ENCODE peak calls at places on chromosomes 11 and 22, in ten cellular contexts. S is fibroblast of the aortic adventitia; R is fibroblast of pulmonary artery; V is Kasumi-1; H is stimulated activated CD4-positive, alpha-beta T cell treated with anti-CD3 and anti-CD28 coated beads, Interleukin-2, amount 100 ng/mL, for 48 hours; M is activated gamma-delta T cell; Z is uterus; J is LoVo; X is NB4; C is EL. U is an unnamed sample.

GRCh38 chr11:125075900-125076317 is 12.8 kb downstream of the SLC37A2 start:
- DNase-seq in X (no peak), J (no peak), Z (no peak), H (no peak), R (peak), C (no peak), S (no peak), V (no peak), M (no peak), U (no peak)

GRCh38 chr11:61645179-61645868 is 34.9 kb upstream of the DAGLA start:
- DNase-seq in X (peak), V (peak), S (no peak), J (no peak), M (no peak), C (peak), R (no peak), H (no peak), Z (no peak), U (no peak)

GRCh38 chr22:17974087-17974486 is 50.3 kb downstream of the MICAL3 start:
- DNase-seq in R (peak), J (no peak), V (no peak), H (no peak), C (peak), M (no peak), X (no peak), Z (no peak), S (no peak), U (peak)

GRCh38 chr22:25666308-25666707 is 75.7 kb upstream of the MYO18B start:
- DNase-seq in X (peak), Z (peak), M (no peak), R (peak), C (no peak), J (peak), S (peak), V (peak), H (no peak), U (no peak)

GRCh38 chr11:46293616-46294015 is 16.2 kb downstream of the CREB3L1 start:
- DNase-seq in M (no peak), Z (no peak), X (no peak), J (no peak), H (no peak), R (peak), C (peak), S (peak), V (no peak), U (peak)

GRCh38 chr22:17576475-17576874 is 13.2 kb downstream of the SLC25A18 start:
- DNase-seq in M (no peak), C (peak), Z (no peak), V (no peak), X (no peak), R (peak), H (no peak), S (peak), J (no peak), U (peak)

GRCh38 chr11:62665630-62666258 is 632 bp downstream of the CSKMT start:
- DNase-seq in X (peak), H (no peak), J (no peak), V (no peak), Z (peak), R (peak), M (peak), C (no peak), S (peak), U (peak)

GRCh38 chr11:65663634-65664200 is 1.0 kb upstream of the RELA start:
- DNase-seq in V (peak), M (no peak), J (peak), H (peak), C (peak), S (peak), X (no peak), Z (peak), R (peak), U (peak)

GRCh38 chr22:33674357-33674756 is 245.9 kb downstream of the LARGE1 start:
- DNase-seq in R (no peak), V (no peak), C (no peak), S (no peak), J (no peak), H (no peak), X (no peak), M (no peak), Z (no peak), U (no peak)

GRCh38 chr22:26906464-26906863 is 249.1 kb downstream of the MIAT start:
- DNase-seq in C (no peak), S (no peak), X (no peak), H (no peak), R (no peak), Z (no peak), V (no peak), J (no peak), M (no peak), U (no peak)

GRCh38 chr22:22112533-22113294 is 130.1 kb upstream of the TOP3B start:
- DNase-seq in R (no peak), Z (no peak), M (no peak), X (no peak), J (no peak), S (no peak), H (no peak), V (no peak), C (no peak), U (no peak)

U was measured in choroid plexus epithelial cell.